ENCODE peak calls at places on chromosomes 7 and 10, in five cellular contexts. J is astrocyte, P is fibroblast of the aortic adventitia, U is fibroblast of pulmonary artery, X is colonic mucosa. A is an unnamed sample.

GRCh38 chr7:2937701-2938513 is 93.8 kb upstream of the GNA12 start:
- DNase-seq in J (no peak), P (no peak), U (no peak), X (no peak), A (no peak)

GRCh38 chr10:49610015-49610734 is at the start of gene SLC18A3:
- DNase-seq in J (no peak), P (no peak), U (no peak), X (no peak), A (no peak)

GRCh38 chr10:62735464-62736188 is 68.9 kb upstream of the ADO start:
- DNase-seq in J (peak), P (peak), U (peak), X (no peak), A (no peak)

GRCh38 chr10:20115929-20116328 is 299.7 kb downstream of the PLXDC2 start:
- DNase-seq in J (no peak), P (no peak), U (no peak), X (no peak), A (no peak)

GRCh38 chr7:121428857-121429489 is 32.9 kb upstream of the FAM3C start:
- DNase-seq in J (peak), P (peak), U (peak), X (no peak), A (no peak)

GRCh38 chr7:17090751-17091150 is 207.7 kb upstream of the AHR start:
- DNase-seq in J (peak), P (peak), U (peak), X (no peak), A (no peak)

GRCh38 chr10:110733256-110733952 is 89.3 kb downstream of the RBM20 start:
- DNase-seq in J (no peak), P (peak), U (no peak), X (no peak), A (no peak)

GRCh38 chr10:24488631-24489030 is 235.1 kb downstream of the ARHGAP21 start:
- DNase-seq in J (no peak), P (no peak), U (no peak), X (peak), A (peak)

GRCh38 chr7:126856691-126857291 is 395.9 kb downstream of the GRM8 start:
- DNase-seq in J (no peak), P (no peak), U (peak), X (no peak), A (no peak)

GRCh38 chr7:90629306-90629918 is 33.3 kb downstream of the CDK14 start:
- DNase-seq in J (peak), P (peak), U (peak), X (peak), A (no peak)

GRCh38 chr7:46741924-46742607 is 821.0 kb upstream of the IGFBP3 start:
- DNase-seq in J (peak), P (no peak), U (no peak), X (no peak), A (no peak)

GRCh38 chr7:143382126-143382790 is 1.1 kb downstream of the ZYX start:
- DNase-seq in J (no peak), P (no peak), U (no peak), X (no peak), A (no peak)

GRCh38 chr7:104137971-104138370 is 69.8 kb downstream of the ORC5 start:
- DNase-seq in J (peak), P (peak), U (peak), X (no peak), A (no peak)

GRCh38 chr10:100993986-100994708 is 5.5 kb upstream of the LZTS2 start:
- DNase-seq in J (no peak), P (peak), U (peak), X (no peak), A (no peak)

GRCh38 chr7:4144171-4144701 is 537.9 kb upstream of the FOXK1 start:
- DNase-seq in J (no peak), P (no peak), U (no peak), X (no peak), A (no peak)

GRCh38 chr7:19964198-19964597 is 190.8 kb upstream of the TMEM196 start:
- DNase-seq in J (peak), P (peak), U (peak), X (no peak), A (no peak)

GRCh38 chr7:126026421-126027088 is 1096.9 kb upstream of the POT1 start:
- DNase-seq in J (no peak), P (no peak), U (no peak), X (no peak), A (no peak)

GRCh38 chr7:105691692-105692564 is 110.6 kb upstream of the EFCAB10 start:
- DNase-seq in J (peak), P (peak), U (peak), X (peak), A (peak)

GRCh38 chr10:10677479-10677878 is 340.2 kb upstream of the CELF2 start:
- DNase-seq in J (peak), P (peak), U (peak), X (peak), A (peak)

GRCh38 chr10:31687545-31688482 is 240.8 kb downstream of the ARHGAP12 start:
- DNase-seq in J (no peak), P (no peak), U (no peak), X (no peak), A (no peak)

GRCh38 chr10:94343159-94343558 is 19.6 kb downstream of the NOC3L start:
- DNase-seq in J (no peak), P (no peak), U (no peak), X (no peak), A (no peak)

GRCh38 chr10:103395754-103396066 is 565 bp downstream of the ATP5MK start:
- DNase-seq in J (peak), P (no peak), U (peak), X (no peak), A (no peak)

GRCh38 chr10:72375585-72375984 is 20.9 kb upstream of the DNAJB12 start:
- DNase-seq in J (no peak), P (no peak), U (peak), X (no peak), A (no peak)

GRCh38 chr10:30997536-30998252 is 34.0 kb downstream of the ZNF438 start:
- DNase-seq in J (no peak), P (no peak), U (no peak), X (no peak), A (no peak)

GRCh38 chr7:142412551-142413193 is 154.8 kb upstream of the PRSS58 start:
- DNase-seq in J (peak), P (peak), U (peak), X (peak), A (no peak)

GRCh38 chr7:44382459-44383300 is 57.3 kb upstream of the CAMK2B start:
- DNase-seq in J (no peak), P (peak), U (peak), X (peak), A (no peak)

GRCh38 chr10:15172306-15172840 is 3.9 kb upstream of the NMT2 start:
- DNase-seq in J (no peak), P (no peak), U (no peak), X (no peak), A (no peak)

GRCh38 chr10:15167411-15168295 is 840 bp downstream of the NMT2 start:
- DNase-seq in J (peak), P (peak), U (peak), X (peak), A (peak)

GRCh38 chr10:15168781-15169554 is 475 bp upstream of the NMT2 start:
- DNase-seq in J (peak), P (peak), U (peak), X (peak), A (peak)

GRCh38 chr10:15168296-15168780 is at the start of gene NMT2:
- DNase-seq in J (peak), P (no peak), U (no peak), X (peak), A (peak)

DNA sequence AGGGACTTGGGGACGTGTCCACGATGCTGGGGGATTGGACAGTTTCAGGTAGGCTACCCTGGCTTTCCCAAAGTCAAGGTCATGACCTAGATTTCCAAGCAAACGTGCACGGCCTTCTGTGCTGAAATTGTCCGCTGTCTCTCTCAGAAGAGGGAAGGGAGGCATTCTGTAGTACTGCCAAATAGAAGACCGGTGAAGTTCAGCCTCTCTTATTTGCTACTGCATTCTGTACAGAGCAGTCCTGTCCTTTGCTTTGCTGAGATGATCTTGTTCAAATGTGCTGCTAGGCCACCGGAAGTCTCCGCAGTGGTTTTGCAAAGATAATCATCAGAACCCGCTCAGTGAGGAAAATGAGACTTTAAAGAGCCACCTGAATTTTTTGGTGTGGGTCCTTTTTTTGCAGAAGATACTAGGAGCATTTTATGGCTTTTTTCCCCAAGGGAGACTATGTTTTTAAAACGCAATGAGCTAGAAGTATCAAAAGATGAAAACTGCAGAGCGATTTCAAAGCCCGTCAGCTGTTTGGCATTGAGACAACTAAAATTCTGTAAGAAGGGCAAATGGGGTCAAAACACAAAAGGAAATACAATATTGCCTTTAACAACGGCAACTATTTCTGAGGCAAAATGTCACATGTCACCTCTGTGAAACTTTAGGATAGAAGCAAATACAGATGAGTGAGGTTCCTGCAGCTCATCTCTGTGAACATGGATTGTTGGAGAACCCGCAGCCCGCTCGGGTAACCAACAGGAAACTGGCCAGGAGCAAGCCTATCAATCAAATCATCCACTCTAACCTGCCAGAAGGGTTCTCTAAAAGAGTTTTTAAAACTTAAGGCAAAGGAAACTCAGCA is 1.3 kb upstream of the NMT2 start:
- DNase-seq in J (no peak), P (no peak), U (no peak), X (no peak), A (peak)
- H3K4me3 ChIP-seq in J (no peak), P (no peak), U (no peak), X (no peak), A (no peak)

GRCh38 chr10:92689663-92690210 is at the start of gene HHEX:
- DNase-seq in J (peak), P (peak), U (peak), X (peak), A (peak)

GRCh38 chr10:92691042-92691590 is 1.4 kb downstream of the HHEX start:
- DNase-seq in J (no peak), P (no peak), U (no peak), X (no peak), A (no peak)

GRCh38 chr10:92690211-92691041 is 671 bp downstream of the HHEX start:
- DNase-seq in J (peak), P (peak), U (peak), X (peak), A (peak)

GRCh38 chr10:92688573-92688926 is 1.2 kb upstream of the HHEX start:
- DNase-seq in J (no peak), P (no peak), U (no peak), X (no peak), A (no peak)

GRCh38 chr10:92688927-92689662 is 660 bp upstream of the HHEX start:
- DNase-seq in J (peak), P (peak), U (peak), X (peak), A (peak)
- TF ChIP-seq CTCF in J (no peak), P (no peak), U (peak), X (no peak), A (no peak)

DNA sequence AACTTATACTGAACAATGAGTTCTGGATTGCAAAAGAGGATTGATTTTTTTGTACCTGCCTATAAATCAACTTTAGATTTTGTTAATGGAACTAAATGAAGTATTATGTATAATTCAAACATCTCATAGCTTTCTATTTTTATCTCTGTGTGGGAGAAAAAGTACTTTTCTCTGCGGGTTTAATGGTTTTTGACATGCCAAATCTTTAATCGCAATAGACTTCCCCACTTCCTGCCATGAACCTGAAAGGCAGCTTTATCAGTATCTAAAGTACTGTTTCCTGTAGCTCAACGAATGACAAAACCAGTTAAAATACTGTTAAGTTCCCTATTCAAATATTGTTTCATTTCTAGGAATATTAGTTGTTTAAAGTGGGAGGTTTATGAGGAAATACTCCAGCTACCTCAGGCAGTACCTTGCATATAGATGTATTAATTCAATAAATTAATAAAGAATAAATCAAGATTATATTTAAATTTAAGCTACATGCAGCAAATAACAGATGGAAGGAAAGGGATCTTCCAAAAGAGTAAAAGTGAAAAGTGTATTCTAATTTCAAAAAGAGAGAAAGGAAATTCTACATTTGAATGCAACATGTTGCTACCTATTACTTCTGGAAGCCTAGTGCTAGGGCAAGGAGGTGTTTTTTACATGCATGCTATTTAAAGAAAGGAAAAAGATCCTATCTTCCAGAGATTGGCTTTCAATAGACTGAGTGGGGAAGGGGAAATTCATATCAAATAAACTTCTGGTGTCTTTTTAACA is 75.9 kb downstream of the SVOPL start:
- DNase-seq in J (no peak), P (no peak), U (no peak), X (no peak), A (no peak)
- H3K4me3 ChIP-seq in J (no peak), P (no peak), U (no peak), X (no peak), A (no peak)

GRCh38 chr7:34158754-34159153 is 253.4 kb downstream of the BMPER start:
- DNase-seq in J (no peak), P (no peak), U (peak), X (no peak), A (no peak)
- TF ChIP-seq CTCF in J (no peak), P (peak), U (peak), X (no peak), A (no peak)

DNA sequence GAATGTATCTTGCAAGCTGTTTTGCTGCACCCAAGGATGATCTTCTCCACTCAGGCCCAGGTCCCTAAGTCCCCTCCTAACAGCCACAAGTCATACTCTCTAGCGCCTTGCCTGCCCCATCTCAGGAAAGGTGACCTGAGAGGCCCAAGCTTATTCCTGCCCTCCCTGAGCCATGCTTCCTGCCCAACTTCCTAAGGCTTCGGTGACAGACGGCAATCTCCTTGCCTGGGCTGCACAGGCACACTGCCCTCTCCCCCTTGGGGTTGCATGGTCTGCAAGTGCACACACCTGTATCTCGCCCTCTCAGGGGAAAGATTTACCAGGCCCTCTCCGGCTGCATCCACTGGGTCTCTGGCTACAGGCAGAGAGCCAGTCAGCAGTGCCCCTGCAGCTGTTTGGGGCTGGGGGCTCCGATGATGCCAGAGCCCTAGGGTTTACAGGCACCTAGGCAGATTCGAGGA is 771 bp upstream of the ADIRF start:
- DNase-seq in J (no peak), P (no peak), U (no peak), X (peak), A (no peak)
- H3K4me3 ChIP-seq in J (no peak), P (peak), U (no peak), X (no peak), A (no peak)

DNA sequence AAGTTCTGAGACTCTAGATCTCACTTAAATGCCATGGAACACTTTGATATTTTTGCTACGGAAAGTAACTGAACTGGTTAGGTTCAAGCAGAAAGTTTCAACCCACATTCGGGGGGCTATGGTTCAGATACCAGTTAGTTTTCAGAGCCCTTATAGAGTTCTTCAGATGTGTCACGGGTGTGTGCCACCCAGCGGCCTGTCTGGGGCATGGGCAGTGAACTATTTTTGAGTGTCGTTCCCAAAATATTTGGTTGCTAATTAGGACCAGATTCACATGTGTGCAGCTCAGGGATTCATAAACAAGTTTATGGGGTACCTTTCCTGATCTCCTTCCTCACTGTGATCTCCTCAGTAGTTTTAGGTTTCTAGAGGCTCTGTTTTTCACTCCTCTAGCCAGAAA is 271.9 kb downstream of the C7orf25 start:
- DNase-seq in J (no peak), P (no peak), U (no peak), X (no peak), A (no peak)
- TF ChIP-seq CTCF in J (no peak), P (no peak), U (no peak), X (no peak), A (no peak)